ENCODE peak calls at places on chromosomes 16 and 17, in five cellular contexts. L, A, O, X and K are unnamed samples.

GRCh38 chr16:77913738-77914263 is 108.5 kb upstream of the CLEC3A start:
- DNase-seq in L (no peak), A (no peak), O (no peak), X (no peak), K (no peak)

GRCh38 chr16:25014500-25015147 is 545 bp downstream of the ARHGAP17 start:
- DNase-seq in L (no peak), A (peak), O (no peak), X (no peak), K (no peak)

GRCh38 chr16:76428858-76429257 is 151.7 kb downstream of the CNTNAP4 start:
- DNase-seq in L (no peak), A (peak), O (no peak), X (no peak), K (no peak)

GRCh38 chr16:89915303-89916232 is 3.1 kb upstream of the MC1R start:
- DNase-seq in L (no peak), A (peak), O (no peak), X (no peak), K (no peak)

GRCh38 chr16:49458656-49459445 is 85.2 kb downstream of the C16orf78 start:
- DNase-seq in L (no peak), A (no peak), O (no peak), X (no peak), K (no peak)

GRCh38 chr16:46731691-46732555 is 16.2 kb downstream of the MYLK3 start:
- DNase-seq in L (no peak), A (peak), O (no peak), X (no peak), K (no peak)

GRCh38 chr17:17060001-17060929 is 18.0 kb downstream of the MPRIP start:
- DNase-seq in L (no peak), A (no peak), O (no peak), X (no peak), K (no peak)

GRCh38 chr17:6752068-6752909 is 3.6 kb upstream of the XAF1 start:
- DNase-seq in L (no peak), A (peak), O (no peak), X (no peak), K (no peak)

DNA sequence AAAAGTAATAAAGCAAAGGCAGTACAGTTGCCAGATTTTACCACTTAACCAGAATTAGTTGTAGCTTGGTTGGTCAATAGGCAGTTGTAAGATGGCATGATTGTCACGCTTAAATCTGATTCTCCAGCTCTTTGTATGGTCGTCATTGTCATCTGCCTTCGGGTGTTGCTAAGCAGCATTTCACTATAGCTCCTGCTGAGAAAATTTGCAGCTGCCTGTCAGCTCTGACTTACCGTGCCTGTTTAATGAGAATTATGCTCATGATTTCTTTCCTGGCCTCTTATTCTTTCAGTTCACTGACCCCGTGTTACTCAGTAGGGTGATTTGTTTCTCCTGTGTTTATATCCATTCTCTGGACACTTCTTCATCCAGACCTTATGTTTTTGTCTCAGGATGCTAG is 66.7 kb downstream of the TANGO6 start:
- DNase-seq in L (no peak), A (no peak), O (no peak), X (no peak), K (no peak)
- TF ChIP-seq TAF1 in L (no peak), A (no peak), O (no peak), X (no peak), K (no peak)

GRCh38 chr17:79707931-79708891 is 22.5 kb upstream of the ENPP7 start:
- DNase-seq in L (peak), A (peak), O (peak), X (no peak), K (peak)

GRCh38 chr17:79707441-79707850 is 23.3 kb upstream of the ENPP7 start:
- DNase-seq in L (no peak), A (no peak), O (no peak), X (no peak), K (no peak)

GRCh38 chr17:79705674-79706073 is 25.1 kb upstream of the ENPP7 start:
- DNase-seq in L (no peak), A (no peak), O (no peak), X (no peak), K (no peak)

GRCh38 chr17:79704691-79705090 is 26.1 kb upstream of the ENPP7 start:
- DNase-seq in L (no peak), A (no peak), O (no peak), X (no peak), K (no peak)

DNA sequence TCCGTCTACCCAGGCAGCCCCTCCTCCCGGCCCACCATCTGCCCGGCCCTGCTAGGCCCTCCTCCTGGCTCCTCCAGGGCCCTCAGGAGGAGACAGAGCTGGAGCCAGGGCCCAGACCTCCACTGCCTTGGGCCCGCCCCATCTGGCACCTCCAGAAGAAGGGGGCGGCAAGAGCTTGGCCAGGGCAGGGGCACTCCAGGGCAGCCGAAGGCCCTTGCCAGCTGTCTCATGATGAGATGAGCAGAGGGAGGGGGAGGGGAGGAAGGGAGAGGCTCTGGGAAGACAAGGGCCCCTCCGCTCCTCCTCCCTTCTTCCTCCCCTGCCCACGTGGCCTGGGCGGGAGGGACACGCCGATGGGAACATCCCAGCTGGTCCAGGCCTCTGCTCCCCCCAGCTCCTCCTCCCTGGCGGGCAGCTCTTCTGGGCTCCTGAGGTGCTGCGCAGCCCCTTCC is 23.8 kb upstream of the ENPP7 start:
- DNase-seq in L (no peak), A (no peak), O (no peak), X (no peak), K (no peak)
- TF ChIP-seq TAF1 in L (no peak), A (no peak), O (no peak), X (no peak), K (no peak)

DNA sequence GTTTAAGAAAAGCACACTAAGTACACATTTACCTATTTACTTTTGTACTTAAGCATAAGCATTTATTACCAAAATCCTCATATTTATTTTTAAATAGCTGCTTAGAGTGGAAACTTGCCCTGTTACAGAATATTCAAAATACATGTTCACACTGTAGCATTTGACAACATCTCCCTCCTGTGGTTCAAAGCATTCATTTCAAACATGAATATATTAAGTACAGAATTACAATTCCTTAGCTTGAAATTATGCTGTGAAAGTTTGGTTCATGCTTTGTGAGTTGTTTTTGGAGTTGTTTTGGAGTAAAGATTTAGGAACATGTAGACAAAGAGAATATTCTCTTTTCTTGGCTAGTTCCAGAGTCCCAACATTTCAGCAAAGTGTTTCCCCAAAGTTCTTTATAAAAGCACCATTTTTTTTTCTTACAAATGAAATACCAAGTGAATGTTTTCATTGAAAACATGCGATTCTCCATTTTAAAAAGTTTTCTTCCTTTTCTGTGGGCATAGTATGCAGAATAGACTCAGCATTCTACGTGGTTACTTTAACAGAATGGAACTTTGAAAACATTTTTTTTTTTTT is 33.2 kb downstream of the TUBD1 start:
- DNase-seq in L (no peak), A (peak), O (no peak), X (no peak), K (no peak)
- TF ChIP-seq TAF1 in L (no peak), A (no peak), O (no peak), X (no peak), K (no peak)

DNA sequence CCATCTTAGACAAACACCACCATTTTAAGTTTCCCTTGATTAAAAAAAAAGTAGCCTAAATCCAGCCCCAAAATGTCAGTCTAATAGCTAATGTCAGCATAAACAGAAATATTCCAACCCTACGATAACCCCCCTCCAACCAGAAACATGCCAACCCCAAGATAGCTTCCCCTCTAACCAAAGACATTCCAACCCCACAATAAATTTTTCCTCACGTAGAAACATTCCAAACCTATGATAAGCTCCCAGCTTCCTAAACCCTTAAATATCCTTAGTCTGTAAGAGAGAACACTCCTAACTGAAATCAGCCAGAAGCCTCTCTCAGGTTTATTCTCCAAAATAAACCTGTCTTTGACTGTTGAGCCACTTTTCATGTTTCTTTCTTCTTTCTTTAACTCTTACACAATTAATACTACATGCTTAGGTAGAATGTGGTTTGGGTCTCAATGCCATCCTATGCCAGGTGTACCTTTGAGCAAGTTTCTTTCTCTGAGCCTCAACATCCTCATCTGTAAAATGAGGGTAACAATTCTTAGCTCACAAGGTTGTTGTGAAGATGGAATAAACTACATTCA is 10.5 kb upstream of the KRT38 start:
- DNase-seq in L (no peak), A (no peak), O (no peak), X (no peak), K (no peak)
- TF ChIP-seq TAF1 in L (no peak), A (no peak), O (no peak), X (no peak), K (no peak)

GRCh38 chr17:64109400-64109799 is 20.5 kb downstream of the ERN1 start:
- DNase-seq in L (no peak), A (no peak), O (no peak), X (no peak), K (no peak)
- TF ChIP-seq TAF1 in L (no peak), A (no peak), O (no peak), X (no peak), K (no peak)

DNA sequence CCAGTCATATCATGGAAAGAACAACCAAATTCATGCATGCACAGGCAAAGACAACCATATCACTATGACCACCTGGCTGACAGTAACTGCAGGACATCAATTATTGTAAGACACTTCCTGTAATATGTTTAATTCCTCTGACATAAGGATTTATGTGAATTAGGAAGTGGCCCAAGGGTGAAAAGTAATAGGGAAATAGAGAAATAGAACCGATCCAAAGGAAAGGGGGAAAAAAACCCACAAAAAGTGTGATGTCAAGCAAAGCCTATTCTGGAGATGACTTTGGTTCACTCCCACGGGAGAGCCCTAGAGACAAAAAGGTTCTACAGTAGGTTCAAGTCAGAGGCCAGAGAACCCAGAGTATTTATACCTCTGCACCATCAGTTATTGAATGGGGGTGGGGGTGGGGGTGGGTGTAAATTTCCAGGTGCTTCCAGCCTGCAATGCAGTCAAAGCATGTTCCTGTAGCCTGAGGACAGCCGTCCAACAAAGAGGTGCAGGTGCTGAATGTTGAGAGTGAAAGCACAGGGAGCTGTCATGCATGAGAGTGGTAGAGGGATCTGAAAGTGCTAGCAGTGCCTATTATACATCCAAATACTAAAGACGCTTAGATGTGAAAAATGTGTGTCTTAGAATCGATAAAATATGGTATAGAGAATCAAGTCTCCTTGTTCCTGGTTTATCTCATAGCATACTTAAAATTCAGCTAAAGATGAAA is 95.6 kb upstream of the HLF start:
- DNase-seq in L (no peak), A (no peak), O (no peak), X (peak), K (peak)
- TF ChIP-seq TAF1 in L (no peak), A (no peak), O (no peak), X (no peak), K (no peak)

GRCh38 chr17:2295575-2295974 is 8.0 kb downstream of the SMG6 start:
- DNase-seq in L (no peak), A (no peak), O (no peak), X (no peak), K (peak)
- TF ChIP-seq TAF1 in L (no peak), A (no peak), O (no peak), X (no peak), K (no peak)

GRCh38 chr16:14448874-14449273 is 181.2 kb downstream of the PARN start:
- DNase-seq in L (no peak), A (no peak), O (no peak), X (no peak), K (no peak)
- TF ChIP-seq TAF1 in L (no peak), A (no peak), O (no peak), X (no peak), K (no peak)

GRCh38 chr17:60079401-60079861 is 710 bp upstream of the HEATR6 start:
- DNase-seq in L (no peak), A (no peak), O (no peak), X (no peak), K (no peak)

GRCh38 chr17:60076811-60077210 is 1.9 kb downstream of the HEATR6 start:
- DNase-seq in L (no peak), A (no peak), O (no peak), X (no peak), K (no peak)

GRCh38 chr17:60075981-60076380 is 2.7 kb downstream of the HEATR6 start:
- DNase-seq in L (no peak), A (no peak), O (no peak), X (no peak), K (no peak)

GRCh38 chr17:60077226-60077625 is 1.5 kb downstream of the HEATR6 start:
- DNase-seq in L (no peak), A (no peak), O (no peak), X (no peak), K (no peak)

GRCh38 chr17:60077672-60078519 is 825 bp downstream of the HEATR6 start:
- DNase-seq in L (no peak), A (no peak), O (no peak), X (no peak), K (no peak)
- TF ChIP-seq TAF1 in L (no peak), A (no peak), O (no peak), X (no peak), K (no peak)